ENCODE peak calls at places on chromosomes 2 and 18, in four cellular contexts. E is K562, N is Peyer's patch, Q is pancreas. L is an unnamed sample.

GRCh38 chr2:188695953-188696352 is 278.2 kb upstream of the COL3A1 start:
- DNase-seq in E (no peak), Q (no peak), N (no peak), L (no peak)

GRCh38 chr2:132609101-132609890 is 60.7 kb downstream of the LYPD1 start:
- DNase-seq in N (no peak), E (no peak), Q (peak), L (no peak)

GRCh38 chr2:212766921-212767320 is 228.3 kb upstream of the ERBB4 start:
- DNase-seq in E (no peak), Q (no peak), N (no peak), L (no peak)

GRCh38 chr18:48990497-48991298 is 39.9 kb upstream of the SMAD7 start:
- DNase-seq in N (no peak), Q (no peak), E (peak), L (peak)

GRCh38 chr2:233204286-233204936 is 47.1 kb upstream of the ATG16L1 start:
- DNase-seq in N (no peak), Q (no peak), E (no peak), L (no peak)

GRCh38 chr2:43175187-43175490 is 51.3 kb downstream of the ZFP36L2 start:
- DNase-seq in Q (no peak), E (no peak), N (no peak), L (no peak)

GRCh38 chr18:13377496-13377895 is 158.9 kb downstream of the LDLRAD4 start:
- DNase-seq in N (no peak), E (no peak), Q (no peak), L (no peak)

GRCh38 chr2:8103085-8103708 is 578.7 kb upstream of the ID2 start:
- DNase-seq in E (no peak), Q (no peak), N (no peak), L (no peak)

GRCh38 chr2:1502891-1503304 is 89.6 kb downstream of the TPO start:
- DNase-seq in E (no peak), Q (no peak), N (no peak), L (no peak)

GRCh38 chr2:160828076-160828475 is 332.2 kb upstream of the TANK start:
- DNase-seq in Q (no peak), E (no peak), N (no peak), L (no peak)

GRCh38 chr2:26850002-26850431 is 2.1 kb downstream of the DPYSL5 start:
- DNase-seq in Q (no peak), E (no peak), N (no peak), L (no peak)

GRCh38 chr2:96839875-96840850 is 3.7 kb downstream of the ANKRD23 start:
- DNase-seq in N (no peak), E (no peak), Q (no peak), L (no peak)

GRCh38 chr18:64208531-64208930 is 59.6 kb upstream of the LINC00305 start:
- DNase-seq in N (peak), E (no peak), Q (no peak), L (no peak)

GRCh38 chr2:143469323-143469722 is 340.1 kb downstream of the ARHGAP15 start:
- DNase-seq in E (no peak), N (no peak), Q (no peak), L (no peak)

GRCh38 chr2:241997017-241997416 is 127.5 kb downstream of the RTP5 start:
- DNase-seq in Q (no peak), E (no peak), N (peak), L (no peak)

GRCh38 chr18:29874519-29875098 is 1167.9 kb downstream of the DSC3 start:
- DNase-seq in E (peak), Q (no peak), N (no peak), L (no peak)

GRCh38 chr2:96860065-96861029 is 2.5 kb upstream of the ANKRD39 start:
- DNase-seq in E (no peak), Q (no peak), N (peak), L (no peak)

GRCh38 chr2:161085041-161085598 is 75.1 kb upstream of the TANK start:
- DNase-seq in Q (no peak), N (no peak), E (peak), L (no peak)

GRCh38 chr18:37900281-37900680 is 334.7 kb upstream of the CELF4 start:
- DNase-seq in E (no peak), N (no peak), Q (no peak), L (no peak)

DNA sequence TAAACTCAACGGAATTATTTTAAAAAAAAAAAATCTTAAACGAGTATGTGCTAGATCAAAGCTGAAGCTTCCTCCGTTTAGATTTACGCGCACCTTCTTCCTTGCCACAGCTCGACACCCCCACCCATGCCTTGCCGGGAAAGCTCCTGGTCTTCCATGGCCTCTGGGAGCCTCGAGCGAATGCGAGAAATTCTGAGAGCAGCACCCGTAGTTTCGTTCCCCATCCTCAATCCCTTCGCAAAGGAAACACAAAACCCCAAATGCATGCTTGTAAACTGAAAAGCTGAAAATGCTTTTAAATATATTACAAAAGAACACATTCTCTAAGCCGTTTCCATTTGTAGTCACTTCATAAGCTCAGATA is 1.6 kb downstream of the DSC3 start:
- DNase-seq in Q (no peak), N (no peak), E (no peak), L (no peak)
- H3K4me3 ChIP-seq in Q (no peak), N (no peak), E (no peak), L (peak)

GRCh38 chr18:8749492-8749891 is 44.1 kb downstream of the MTCL1 start:
- DNase-seq in E (no peak), Q (no peak), N (no peak), L (no peak)

GRCh38 chr18:8744656-8745055 is 39.3 kb downstream of the MTCL1 start:
- DNase-seq in Q (no peak), N (no peak), E (no peak), L (no peak)

GRCh38 chr18:8744038-8744437 is 38.7 kb downstream of the MTCL1 start:
- DNase-seq in N (no peak), E (no peak), Q (no peak), L (no peak)

GRCh38 chr18:8745355-8746014 is 40.1 kb downstream of the MTCL1 start:
- DNase-seq in E (no peak), N (no peak), Q (no peak), L (no peak)

GRCh38 chr18:8747440-8747937 is 42.1 kb downstream of the MTCL1 start:
- DNase-seq in E (no peak), Q (no peak), N (no peak), L (no peak)
- H3K27ac ChIP-seq in E (no peak), Q (no peak), N (no peak), L (peak)

GRCh38 chr2:44789971-44790721 is 151.4 kb upstream of the SIX3 start:
- DNase-seq in N (no peak), E (no peak), Q (no peak), L (no peak)
- TF ChIP-seq CTCF in N (no peak), E (no peak), Q (no peak), L (no peak)

GRCh38 chr2:65661980-65662653 is 229.7 kb upstream of the SPRED2 start:
- DNase-seq in N (no peak), Q (no peak), E (no peak), L (no peak)
- H3K4me3 ChIP-seq in N (no peak), Q (no peak), E (no peak), L (no peak)

GRCh38 chr2:240443891-240444301 is 8.4 kb downstream of the GPC1 start:
- DNase-seq in Q (no peak), E (no peak), N (no peak), L (no peak)
- H3K27ac ChIP-seq in Q (no peak), E (no peak), N (no peak), L (no peak)

GRCh38 chr18:22015156-22015555 is 154.2 kb upstream of the GATA6 start:
- DNase-seq in Q (no peak), N (no peak), E (no peak), L (no peak)
- TF ChIP-seq CTCF in Q (no peak), N (no peak), E (no peak), L (no peak)

DNA sequence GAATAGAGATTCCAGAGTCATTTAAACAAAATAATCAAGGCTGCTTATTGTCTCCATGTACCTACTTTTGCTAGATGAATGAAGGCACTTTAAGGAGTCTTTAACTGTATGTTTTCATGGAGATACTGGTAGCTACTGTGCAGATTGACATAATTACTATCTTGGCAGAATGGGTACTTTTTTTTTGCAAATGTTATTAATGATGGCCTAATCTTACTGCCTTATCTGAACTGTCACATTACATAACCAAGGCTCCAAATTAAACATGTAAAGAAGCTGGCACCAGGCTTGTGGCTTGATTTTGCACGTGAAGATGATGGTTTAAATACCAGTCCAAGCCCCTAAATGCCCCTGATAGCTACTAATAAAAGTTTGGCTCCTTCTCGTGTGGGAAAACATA is 4.0 kb downstream of the TRIB2 start:
- DNase-seq in E (no peak), Q (no peak), N (no peak), L (no peak)
- H3K4me3 ChIP-seq in E (no peak), Q (no peak), N (no peak), L (peak)

GRCh38 chr18:2970762-2971659 is 41.9 kb downstream of the LPIN2 start:
- DNase-seq in N (no peak), Q (no peak), E (no peak), L (peak)
- H3K27ac ChIP-seq in N (peak), Q (no peak), E (no peak), L (no peak)